ENCODE peak calls at places on chromosomes 4 and X, in five cellular contexts. V is brain microvascular endothelial cell, S is heart left ventricle, H is fibroblast of lung, E is cardiac muscle cell. L is an unnamed sample.

GRCh38 chrX:41014776-41015175 is 70.5 kb upstream of the USP9X start:
- DNase-seq in E (no peak), V (no peak), H (peak; percentile 54), S (no peak), L (no peak)

GRCh38 chr4:140243345-140243753 is 89.4 kb upstream of the MAML3 start:
- DNase-seq in V (no peak), E (peak; percentile 49), S (no peak), H (no peak), L (no peak)

GRCh38 chrX:56564182-56564885 is 907 bp downstream of the UBQLN2 start:
- DNase-seq in H (peak; percentile 74), E (peak; percentile 42), V (peak; percentile 6), S (peak; percentile 30), L (no peak)

GRCh38 chrX:154123241-154124219 is 20.5 kb upstream of the OPN1LW start:
- DNase-seq in E (no peak), S (peak; percentile 40), V (peak; percentile 7), H (no peak), L (no peak)

GRCh38 chr4:168491563-168491962 is 5.3 kb upstream of the PALLD start:
- DNase-seq in S (no peak), V (no peak), E (no peak), H (no peak), L (no peak)

GRCh38 chr4:15084780-15085179 is 82.5 kb downstream of the CPEB2 start:
- DNase-seq in H (no peak), V (no peak), E (no peak), S (no peak), L (no peak)

GRCh38 chrX:22373094-22373493 is 100.4 kb downstream of the CBLL2 start:
- DNase-seq in V (no peak), S (no peak), E (no peak), H (no peak), L (no peak)

GRCh38 chr4:31803511-31804195 is 1083.5 kb downstream of the PCDH7 start:
- DNase-seq in E (peak; percentile 52), H (peak; percentile 59), V (no peak), S (no peak), L (no peak)

GRCh38 chrX:129957241-129958099 is 25.0 kb upstream of the BCORL1 start:
- DNase-seq in S (peak; percentile 80), V (no peak), E (peak; percentile 60), H (peak; percentile 46), L (no peak)

GRCh38 chr4:182189107-182189878 is 53.9 kb upstream of the TENM3 start:
- DNase-seq in E (no peak), V (peak; percentile 76), H (peak; percentile 100), S (no peak), L (no peak)

GRCh38 chrX:153868576-153869472 is 17.1 kb downstream of the L1CAM start:
- DNase-seq in S (no peak), V (no peak), H (no peak), E (no peak), L (peak; percentile 79)

GRCh38 chr4:98929341-98930267 is 671 bp upstream of the EIF4E start:
- DNase-seq in V (peak; percentile 97), S (peak; percentile 79), E (no peak), H (peak; percentile 98), L (no peak)

DNA sequence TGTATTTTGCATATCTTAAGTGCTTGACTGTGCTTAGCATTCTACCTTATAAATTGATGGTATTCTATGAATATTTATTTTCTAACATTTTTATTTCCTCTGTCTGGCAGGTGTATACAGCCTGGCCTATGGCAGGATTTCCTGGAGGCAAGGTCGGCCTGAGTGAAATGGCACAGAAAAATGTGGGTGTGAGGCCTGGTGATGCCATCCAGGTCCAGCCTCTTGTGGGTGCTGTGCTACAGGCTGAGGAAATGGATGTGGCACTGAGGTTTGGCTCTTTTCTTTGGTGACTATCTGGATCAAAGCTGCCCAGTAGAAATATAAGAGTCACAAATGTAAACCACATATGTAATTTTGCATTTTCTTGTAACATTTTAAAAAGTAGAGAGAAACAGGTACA is 6.5 kb upstream of the NUDT6 start:
- DNase-seq in V (no peak), S (no peak), E (no peak), H (no peak), L (no peak)
- TF ChIP-seq CTCF in V (no peak), S (no peak), E (no peak), H (no peak), L (no peak)

DNA sequence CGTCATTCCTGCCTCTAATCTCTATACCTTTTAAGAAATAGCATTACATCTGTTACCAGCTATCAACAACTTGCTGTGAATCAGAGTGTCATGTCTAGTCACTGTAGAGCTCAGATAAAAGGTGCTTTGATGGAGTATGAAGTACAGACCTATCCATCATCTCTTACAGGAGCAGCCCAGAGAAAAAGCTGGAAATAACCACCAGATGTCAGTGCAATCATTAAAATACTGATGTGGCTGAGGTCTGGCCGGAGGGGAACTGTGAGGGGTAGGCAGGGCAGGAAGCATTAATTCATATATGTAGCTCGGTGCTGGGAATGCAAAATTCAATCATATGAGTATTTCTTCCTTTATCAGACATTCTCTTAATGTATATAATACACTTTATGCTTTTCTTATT is 100.6 kb downstream of the AKAP4 start:
- DNase-seq in V (no peak), S (no peak), E (peak; percentile 33), H (no peak), L (no peak)
- TF ChIP-seq CTCF in V (peak; percentile 26), S (peak; percentile 38), E (peak; percentile 16), H (peak; percentile 1), L (peak; percentile 70)

GRCh38 chr4:173515458-173515857 is 14.6 kb downstream of the HAND2 start:
- DNase-seq in S (no peak), E (no peak), V (no peak), H (no peak), L (no peak)
- TF ChIP-seq CTCF in S (no peak), E (no peak), V (no peak), H (no peak), L (no peak)

DNA sequence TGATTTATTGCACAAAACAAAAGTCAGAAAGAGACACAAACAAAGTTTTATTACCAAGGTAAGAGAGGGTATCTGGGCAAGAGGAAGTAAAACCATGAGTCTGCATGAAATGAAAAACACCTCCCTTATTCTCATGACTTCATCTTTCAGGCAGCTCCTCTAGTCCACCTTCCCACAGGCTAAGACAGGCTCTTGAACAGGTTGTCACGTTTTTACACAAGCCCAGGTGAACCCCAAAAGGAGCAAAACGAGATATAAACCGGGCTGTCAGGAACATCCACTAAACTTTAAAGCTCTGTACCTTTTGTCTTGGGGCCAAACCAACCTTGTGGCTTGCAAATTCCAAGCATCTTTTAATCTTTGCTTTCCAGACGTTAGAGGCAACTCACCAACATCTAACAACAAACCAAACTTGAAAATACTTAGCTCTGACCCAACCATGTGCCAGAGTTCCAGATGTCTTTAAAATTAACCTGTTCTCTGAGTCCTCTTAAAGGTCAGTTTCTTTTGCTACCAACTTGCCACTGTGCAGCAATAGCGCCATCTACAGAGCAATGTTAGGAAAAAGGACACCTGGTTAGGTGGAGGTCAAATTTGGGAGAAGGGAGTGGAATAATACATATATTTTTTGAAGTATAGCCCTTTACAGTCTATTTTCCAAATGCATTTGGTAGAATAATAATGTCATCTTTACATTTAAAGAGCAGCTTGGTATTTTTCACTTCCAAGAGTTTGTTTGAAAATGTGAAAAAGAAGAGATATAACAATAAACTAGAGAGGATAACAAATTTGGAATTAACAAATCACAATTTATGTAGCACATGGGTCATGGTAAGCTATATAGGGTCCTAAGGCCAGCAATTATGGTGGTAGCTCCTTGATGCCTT is 73.1 kb downstream of the QRFPR start:
- DNase-seq in E (peak; percentile 74), V (peak; percentile 40), H (peak; percentile 49), S (no peak), L (no peak)
- TF ChIP-seq CTCF in E (peak; percentile 88), V (peak; percentile 83), H (peak; percentile 86), S (peak; percentile 43), L (peak; percentile 78)

L was measured in chondrocyte.